ENCODE peak calls at places on chromosomes 3 and 15, in eight cellular contexts. One of them, this sample, is unnamed.

GRCh38 chr3:194640829-194641228 is 7.6 kb upstream of the TMEM44 start:
- DNase-seq in GM12865: peak; percentile 31
- DNase-seq in AG09309: no peak
- DNase-seq in progenitor cell of endocrine pancreas: no peak
- DNase-seq in fibroblast of mammary gland: peak; percentile 30
- DNase-seq in cardiac muscle cell: peak; percentile 59
- DNase-seq in dorsolateral prefrontal cortex: no peak
- DNase-seq in epithelial cell of esophagus: no peak
- DNase-seq in this sample: peak; percentile 63

GRCh38 chr3:195250473-195251251 is 20.3 kb downstream of the XXYLT1 start:
- DNase-seq in AG09309: no peak
- DNase-seq in progenitor cell of endocrine pancreas: no peak
- DNase-seq in dorsolateral prefrontal cortex: no peak
- DNase-seq in fibroblast of mammary gland: peak; percentile 60
- DNase-seq in epithelial cell of esophagus: no peak
- DNase-seq in GM12865: peak; percentile 35
- DNase-seq in cardiac muscle cell: peak; percentile 33
- DNase-seq in this sample: no peak

GRCh38 chr3:42533161-42533897 is 30.9 kb downstream of the VIPR1 start:
- DNase-seq in fibroblast of mammary gland: no peak
- DNase-seq in progenitor cell of endocrine pancreas: no peak
- DNase-seq in cardiac muscle cell: no peak
- DNase-seq in AG09309: no peak
- DNase-seq in GM12865: no peak
- DNase-seq in dorsolateral prefrontal cortex: no peak
- DNase-seq in epithelial cell of esophagus: peak; percentile 36
- DNase-seq in this sample: no peak

GRCh38 chr3:155585384-155585783 is 159.5 kb downstream of the PLCH1 start:
- DNase-seq in progenitor cell of endocrine pancreas: no peak
- DNase-seq in dorsolateral prefrontal cortex: no peak
- DNase-seq in fibroblast of mammary gland: no peak
- DNase-seq in cardiac muscle cell: no peak
- DNase-seq in epithelial cell of esophagus: peak; percentile 13
- DNase-seq in AG09309: no peak
- DNase-seq in GM12865: no peak
- DNase-seq in this sample: no peak

GRCh38 chr3:96449803-96450202 is 364.6 kb upstream of the EPHA6 start:
- DNase-seq in progenitor cell of endocrine pancreas: no peak
- DNase-seq in dorsolateral prefrontal cortex: no peak
- DNase-seq in GM12865: no peak
- DNase-seq in epithelial cell of esophagus: no peak
- DNase-seq in AG09309: no peak
- DNase-seq in cardiac muscle cell: no peak
- DNase-seq in fibroblast of mammary gland: no peak
- DNase-seq in this sample: no peak

GRCh38 chr3:43695863-43696262 is 5.1 kb downstream of the ABHD5 start:
- DNase-seq in cardiac muscle cell: no peak
- DNase-seq in AG09309: no peak
- DNase-seq in epithelial cell of esophagus: no peak
- DNase-seq in progenitor cell of endocrine pancreas: no peak
- DNase-seq in fibroblast of mammary gland: no peak
- DNase-seq in GM12865: no peak
- DNase-seq in dorsolateral prefrontal cortex: no peak
- DNase-seq in this sample: no peak

GRCh38 chr15:80788536-80788935 is 9.4 kb downstream of the CEMIP start:
- DNase-seq in GM12865: no peak
- DNase-seq in dorsolateral prefrontal cortex: no peak
- DNase-seq in progenitor cell of endocrine pancreas: no peak
- DNase-seq in cardiac muscle cell: no peak
- DNase-seq in AG09309: no peak
- DNase-seq in epithelial cell of esophagus: no peak
- DNase-seq in fibroblast of mammary gland: no peak
- DNase-seq in this sample: no peak

GRCh38 chr3:66153961-66154923 is 66.6 kb upstream of the SLC25A26 start:
- DNase-seq in dorsolateral prefrontal cortex: no peak
- DNase-seq in epithelial cell of esophagus: no peak
- DNase-seq in AG09309: no peak
- DNase-seq in fibroblast of mammary gland: peak; percentile 43
- DNase-seq in progenitor cell of endocrine pancreas: no peak
- DNase-seq in cardiac muscle cell: peak; percentile 52
- DNase-seq in GM12865: no peak
- DNase-seq in this sample: no peak

GRCh38 chr3:57974796-57975388 is 33.3 kb upstream of the FLNB start:
- DNase-seq in progenitor cell of endocrine pancreas: no peak
- DNase-seq in epithelial cell of esophagus: peak; percentile 83
- DNase-seq in fibroblast of mammary gland: peak; percentile 95
- DNase-seq in GM12865: no peak
- DNase-seq in dorsolateral prefrontal cortex: no peak
- DNase-seq in cardiac muscle cell: peak; percentile 95
- DNase-seq in AG09309: peak; percentile 87
- DNase-seq in this sample: no peak

GRCh38 chr3:170709046-170709445 is 123.2 kb upstream of the SLC7A14 start:
- DNase-seq in epithelial cell of esophagus: peak; percentile 82
- DNase-seq in progenitor cell of endocrine pancreas: no peak
- DNase-seq in AG09309: peak; percentile 87
- DNase-seq in GM12865: no peak
- DNase-seq in fibroblast of mammary gland: peak; percentile 100
- DNase-seq in cardiac muscle cell: peak; percentile 88
- DNase-seq in dorsolateral prefrontal cortex: no peak
- DNase-seq in this sample: no peak

GRCh38 chr3:79534732-79535131 is 233.1 kb downstream of the ROBO1 start:
- DNase-seq in epithelial cell of esophagus: peak; percentile 14
- DNase-seq in progenitor cell of endocrine pancreas: no peak
- DNase-seq in GM12865: no peak
- DNase-seq in dorsolateral prefrontal cortex: no peak
- DNase-seq in cardiac muscle cell: no peak
- DNase-seq in fibroblast of mammary gland: no peak
- DNase-seq in AG09309: no peak
- DNase-seq in this sample: no peak

GRCh38 chr3:159326998-159327397 is 525.1 kb downstream of the MFSD1 start:
- DNase-seq in AG09309: no peak
- DNase-seq in cardiac muscle cell: no peak
- DNase-seq in progenitor cell of endocrine pancreas: no peak
- DNase-seq in fibroblast of mammary gland: no peak
- DNase-seq in dorsolateral prefrontal cortex: no peak
- DNase-seq in GM12865: no peak
- DNase-seq in epithelial cell of esophagus: no peak
- DNase-seq in this sample: no peak

GRCh38 chr3:157248590-157249425 is 88.9 kb upstream of the CCNL1 start:
- DNase-seq in GM12865: no peak
- DNase-seq in progenitor cell of endocrine pancreas: no peak
- DNase-seq in cardiac muscle cell: peak; percentile 93
- DNase-seq in AG09309: peak; percentile 73
- DNase-seq in fibroblast of mammary gland: peak; percentile 87
- DNase-seq in dorsolateral prefrontal cortex: no peak
- DNase-seq in epithelial cell of esophagus: peak; percentile 68
- DNase-seq in this sample: no peak

GRCh38 chr3:23720885-23721284 is 84.9 kb upstream of the UBE2E1 start:
- DNase-seq in fibroblast of mammary gland: peak; percentile 26
- DNase-seq in dorsolateral prefrontal cortex: no peak
- DNase-seq in progenitor cell of endocrine pancreas: no peak
- DNase-seq in AG09309: no peak
- DNase-seq in GM12865: no peak
- DNase-seq in cardiac muscle cell: no peak
- DNase-seq in epithelial cell of esophagus: peak; percentile 48
- DNase-seq in this sample: no peak

GRCh38 chr15:72475674-72476073 is 1.5 kb downstream of the ARIH1 start:
- DNase-seq in dorsolateral prefrontal cortex: no peak
- DNase-seq in progenitor cell of endocrine pancreas: no peak
- DNase-seq in epithelial cell of esophagus: no peak
- DNase-seq in fibroblast of mammary gland: no peak
- DNase-seq in GM12865: no peak
- DNase-seq in AG09309: no peak
- DNase-seq in cardiac muscle cell: no peak
- DNase-seq in this sample: no peak

GRCh38 chr15:72472907-72473669 is 1.0 kb upstream of the ARIH1 start:
- DNase-seq in AG09309: no peak
- DNase-seq in GM12865: peak; percentile 4
- DNase-seq in fibroblast of mammary gland: peak; percentile 55
- DNase-seq in epithelial cell of esophagus: no peak
- DNase-seq in cardiac muscle cell: peak; percentile 35
- DNase-seq in progenitor cell of endocrine pancreas: no peak
- DNase-seq in dorsolateral prefrontal cortex: no peak
- DNase-seq in this sample: no peak

GRCh38 chr15:72474466-72474911 is 359 bp downstream of the ARIH1 start:
- DNase-seq in progenitor cell of endocrine pancreas: no peak
- DNase-seq in dorsolateral prefrontal cortex: no peak
- DNase-seq in cardiac muscle cell: no peak
- DNase-seq in fibroblast of mammary gland: peak; percentile 2
- DNase-seq in AG09309: no peak
- DNase-seq in GM12865: no peak
- DNase-seq in epithelial cell of esophagus: peak; percentile 24
- DNase-seq in this sample: no peak

GRCh38 chr15:72474912-72475601 is 927 bp downstream of the ARIH1 start:
- DNase-seq in dorsolateral prefrontal cortex: peak; percentile 29
- DNase-seq in fibroblast of mammary gland: peak; percentile 74
- DNase-seq in AG09309: no peak
- DNase-seq in epithelial cell of esophagus: peak; percentile 88
- DNase-seq in cardiac muscle cell: peak; percentile 90
- DNase-seq in progenitor cell of endocrine pancreas: peak; percentile 53
- DNase-seq in GM12865: peak; percentile 89
- DNase-seq in this sample: no peak

DNA sequence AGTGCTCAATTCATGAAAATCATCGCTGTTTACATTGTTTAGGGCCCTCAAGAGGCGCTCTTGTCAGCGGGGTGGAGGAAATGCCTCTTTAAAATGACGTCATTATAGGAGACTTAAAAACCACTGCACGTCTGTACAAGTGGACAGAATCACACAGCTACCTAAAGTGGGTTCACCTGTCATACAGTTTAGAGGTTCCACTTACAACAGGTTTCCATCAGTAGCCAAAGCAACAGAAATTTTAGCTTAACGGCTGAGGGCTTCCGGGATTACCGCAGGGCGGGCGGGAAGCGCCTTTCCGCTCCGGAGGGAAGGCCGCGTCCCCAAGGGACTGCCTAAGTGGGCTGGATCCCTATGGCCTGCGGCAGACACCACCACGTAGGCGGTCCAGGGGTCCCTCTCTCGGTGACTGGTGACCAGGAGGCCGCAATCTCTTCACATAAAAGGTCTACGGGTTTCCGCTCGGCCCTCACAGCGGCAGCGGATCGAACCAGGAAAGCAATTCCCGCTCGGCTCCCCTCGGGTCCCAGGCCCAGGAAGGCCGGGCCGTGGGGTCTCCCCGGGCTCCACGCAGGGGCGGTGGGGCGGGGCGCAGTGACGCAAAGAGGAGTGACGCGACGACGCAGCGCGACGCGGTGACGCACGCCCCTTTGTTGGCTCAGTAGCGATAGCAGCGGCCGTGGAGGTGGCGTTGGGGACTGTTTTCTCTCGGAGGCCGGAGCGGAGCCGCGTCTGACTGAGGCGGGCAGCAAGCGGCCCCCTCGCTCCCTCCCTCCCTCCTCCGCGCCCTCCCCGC is at the start of gene ARIH1:
- DNase-seq in epithelial cell of esophagus: peak; percentile 95
- DNase-seq in fibroblast of mammary gland: peak; percentile 93
- DNase-seq in progenitor cell of endocrine pancreas: peak; percentile 96
- DNase-seq in dorsolateral prefrontal cortex: peak; percentile 97
- DNase-seq in GM12865: peak; percentile 97
- DNase-seq in cardiac muscle cell: peak; percentile 98
- DNase-seq in AG09309: peak; percentile 82
- DNase-seq in this sample: peak; percentile 98
- TF ChIP-seq CTCF in epithelial cell of esophagus: peak; percentile 47
- TF ChIP-seq CTCF in fibroblast of mammary gland: peak; percentile 44
- TF ChIP-seq CTCF in progenitor cell of endocrine pancreas: peak; percentile 33
- TF ChIP-seq CTCF in dorsolateral prefrontal cortex: peak; percentile 29
- TF ChIP-seq CTCF in GM12865: peak; percentile 45
- TF ChIP-seq CTCF in cardiac muscle cell: peak; percentile 42
- TF ChIP-seq CTCF in AG09309: peak; percentile 32
- TF ChIP-seq CTCF in this sample: peak; percentile 8

GRCh38 chr3:129608087-129608935 is 1.8 kb upstream of the PLXND1 start:
- DNase-seq in progenitor cell of endocrine pancreas: no peak
- DNase-seq in fibroblast of mammary gland: peak; percentile 76
- DNase-seq in cardiac muscle cell: peak; percentile 74
- DNase-seq in dorsolateral prefrontal cortex: no peak
- DNase-seq in AG09309: no peak
- DNase-seq in epithelial cell of esophagus: peak; percentile 34
- DNase-seq in GM12865: no peak
- DNase-seq in this sample: no peak
- TF ChIP-seq CTCF in progenitor cell of endocrine pancreas: no peak
- TF ChIP-seq CTCF in fibroblast of mammary gland: peak; percentile 42
- TF ChIP-seq CTCF in cardiac muscle cell: peak; percentile 39
- TF ChIP-seq CTCF in dorsolateral prefrontal cortex: peak; percentile 46
- TF ChIP-seq CTCF in AG09309: peak; percentile 49
- TF ChIP-seq CTCF in epithelial cell of esophagus: no peak
- TF ChIP-seq CTCF in GM12865: no peak
- TF ChIP-seq CTCF in this sample: no peak

GRCh38 chr3:111904376-111905241 is 45.5 kb downstream of the PHLDB2 start:
- DNase-seq in GM12865: no peak
- DNase-seq in AG09309: peak; percentile 95
- DNase-seq in cardiac muscle cell: peak; percentile 95
- DNase-seq in progenitor cell of endocrine pancreas: no peak
- DNase-seq in fibroblast of mammary gland: peak; percentile 95
- DNase-seq in epithelial cell of esophagus: peak; percentile 95
- DNase-seq in dorsolateral prefrontal cortex: no peak
- DNase-seq in this sample: no peak
- TF ChIP-seq CTCF in GM12865: no peak
- TF ChIP-seq CTCF in AG09309: no peak
- TF ChIP-seq CTCF in cardiac muscle cell: peak; percentile 36
- TF ChIP-seq CTCF in progenitor cell of endocrine pancreas: no peak
- TF ChIP-seq CTCF in fibroblast of mammary gland: no peak
- TF ChIP-seq CTCF in epithelial cell of esophagus: peak; percentile 47
- TF ChIP-seq CTCF in dorsolateral prefrontal cortex: no peak
- TF ChIP-seq CTCF in this sample: no peak

GRCh38 chr15:32943691-32944090 is 225.9 kb downstream of the GREM1 start:
- DNase-seq in dorsolateral prefrontal cortex: no peak
- DNase-seq in progenitor cell of endocrine pancreas: no peak
- DNase-seq in AG09309: no peak
- DNase-seq in cardiac muscle cell: peak; percentile 57
- DNase-seq in fibroblast of mammary gland: peak; percentile 28
- DNase-seq in epithelial cell of esophagus: no peak
- DNase-seq in GM12865: no peak
- DNase-seq in this sample: no peak

GRCh38 chr15:32941823-32942222 is 224.0 kb downstream of the GREM1 start:
- DNase-seq in epithelial cell of esophagus: no peak
- DNase-seq in fibroblast of mammary gland: no peak
- DNase-seq in progenitor cell of endocrine pancreas: no peak
- DNase-seq in AG09309: no peak
- DNase-seq in GM12865: no peak
- DNase-seq in dorsolateral prefrontal cortex: no peak
- DNase-seq in cardiac muscle cell: no peak
- DNase-seq in this sample: no peak

DNA sequence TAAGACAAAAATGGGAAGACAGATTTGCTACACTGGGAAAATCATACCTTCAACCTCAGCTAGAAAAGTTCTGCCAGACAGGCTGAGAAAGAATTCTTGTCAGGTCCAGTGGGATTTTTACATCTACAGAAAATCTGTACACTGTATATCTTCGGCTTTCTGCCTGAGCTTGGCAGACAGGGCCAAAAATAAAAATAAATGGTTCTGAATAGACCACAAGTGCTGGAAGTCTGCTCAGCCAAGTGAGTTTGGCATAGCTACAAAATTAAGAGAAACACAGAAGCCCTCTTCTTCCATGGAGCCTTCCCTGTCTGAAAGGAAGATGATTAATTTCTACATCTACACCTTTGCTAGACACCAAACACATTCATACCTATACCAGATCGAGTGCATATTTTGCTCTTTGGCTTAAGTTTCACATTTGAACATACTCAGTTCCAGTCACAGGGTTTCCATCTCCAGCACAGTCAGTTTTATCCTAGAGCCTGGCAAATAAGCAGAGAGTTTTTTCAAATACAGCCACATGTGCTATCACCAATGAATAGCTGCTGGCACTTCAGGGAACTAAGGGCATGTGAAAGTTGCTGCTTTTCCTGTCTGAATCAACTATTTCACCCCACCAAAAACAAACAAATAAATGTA is 224.6 kb downstream of the GREM1 start:
- DNase-seq in fibroblast of mammary gland: no peak
- DNase-seq in epithelial cell of esophagus: no peak
- DNase-seq in dorsolateral prefrontal cortex: no peak
- DNase-seq in cardiac muscle cell: no peak
- DNase-seq in progenitor cell of endocrine pancreas: no peak
- DNase-seq in AG09309: no peak
- DNase-seq in GM12865: no peak
- DNase-seq in this sample: no peak
- TF ChIP-seq CTCF in fibroblast of mammary gland: no peak
- TF ChIP-seq CTCF in epithelial cell of esophagus: no peak
- TF ChIP-seq CTCF in dorsolateral prefrontal cortex: no peak
- TF ChIP-seq CTCF in cardiac muscle cell: no peak
- TF ChIP-seq CTCF in progenitor cell of endocrine pancreas: no peak
- TF ChIP-seq CTCF in AG09309: no peak
- TF ChIP-seq CTCF in GM12865: no peak
- TF ChIP-seq CTCF in this sample: no peak